ENCODE peak calls at places on chromosomes 6 and 20, in seven cellular contexts. Z, C, P, J, F, R and E are unnamed samples.

GRCh38 chr6:47307362-47308222 is 2.1 kb downstream of the TNFRSF21 start:
- DNase-seq in C (no peak), F (no peak), P (no peak), J (no peak), R (no peak), Z (no peak), E (no peak)

GRCh38 chr6:85944736-85945135 is 302.1 kb upstream of the SYNCRIP start:
- DNase-seq in C (no peak), J (no peak), R (no peak), F (no peak), P (no peak), Z (no peak), E (no peak)

GRCh38 chr6:105601541-105602174 is 198.8 kb upstream of the PREP start:
- DNase-seq in Z (no peak), J (no peak), F (peak), R (peak), P (peak), C (no peak), E (peak)

GRCh38 chr6:138815797-138816528 is 20.1 kb downstream of the ECT2L start:
- DNase-seq in P (peak), J (peak), F (peak), Z (peak), C (no peak), R (no peak), E (peak)

GRCh38 chr6:74979065-74979766 is 226.6 kb downstream of the COL12A1 start:
- DNase-seq in F (no peak), J (no peak), P (no peak), C (no peak), Z (no peak), R (no peak), E (no peak)

GRCh38 chr6:692858-693736 is at the start of gene EXOC2:
- DNase-seq in F (peak), J (peak), P (peak), R (peak), Z (peak), C (peak), E (peak)

GRCh38 chr20:52958206-52958605 is 14.0 kb upstream of the TSHZ2 start:
- DNase-seq in C (no peak), Z (no peak), J (no peak), R (no peak), F (peak), P (no peak), E (no peak)

GRCh38 chr6:36608788-36609563 is 14.8 kb downstream of the SRSF3 start:
- DNase-seq in F (no peak), C (no peak), R (no peak), J (no peak), P (no peak), Z (no peak), E (no peak)

GRCh38 chr6:73349311-73349710 is 4.8 kb downstream of the DPPA5 start:
- DNase-seq in R (no peak), Z (no peak), J (no peak), C (no peak), F (no peak), P (no peak), E (no peak)

GRCh38 chr20:8812818-8813217 is 256.1 kb upstream of the PLCB4 start:
- DNase-seq in Z (no peak), P (no peak), F (no peak), R (no peak), J (peak), C (peak), E (no peak)

GRCh38 chr20:8399963-8400362 is 267.9 kb downstream of the PLCB1 start:
- DNase-seq in P (no peak), J (no peak), Z (no peak), F (no peak), R (no peak), C (no peak), E (no peak)

GRCh38 chr6:167044696-167045095 is 45.5 kb downstream of the CEP43 start:
- DNase-seq in F (peak), J (no peak), Z (no peak), C (no peak), P (peak), R (no peak), E (no peak)

GRCh38 chr20:49569403-49570115 is 1.6 kb upstream of the PTGIS start:
- DNase-seq in Z (no peak), F (no peak), R (no peak), J (no peak), P (peak), C (no peak), E (no peak)

GRCh38 chr6:122200441-122200840 is 199.0 kb upstream of the HSF2 start:
- DNase-seq in F (no peak), R (no peak), C (no peak), P (peak), J (no peak), Z (no peak), E (peak)

GRCh38 chr6:160284575-160284974 is 26.0 kb upstream of the SLC22A2 start:
- DNase-seq in R (no peak), F (no peak), P (no peak), C (no peak), Z (no peak), J (no peak), E (no peak)

GRCh38 chr6:25511386-25511785 is 140.6 kb upstream of the SCGN start:
- DNase-seq in F (peak), P (peak), Z (no peak), C (no peak), R (no peak), J (no peak), E (no peak)

GRCh38 chr20:24672886-24673677 is 203.7 kb downstream of the SYNDIG1 start:
- DNase-seq in C (no peak), F (peak), J (no peak), R (no peak), P (peak), Z (no peak), E (peak)

GRCh38 chr20:17403496-17403895 is 127.7 kb downstream of the BFSP1 start:
- DNase-seq in R (no peak), C (no peak), F (no peak), P (peak), J (no peak), Z (no peak), E (no peak)

GRCh38 chr6:41367700-41368099 is 32.3 kb downstream of the NCR2 start:
- DNase-seq in Z (no peak), R (no peak), F (peak), P (peak), C (peak), J (peak), E (peak)

GRCh38 chr6:112253842-112254816 is at the start of gene LAMA4:
- DNase-seq in R (no peak), F (peak), C (peak), P (peak), Z (no peak), J (no peak), E (peak)

GRCh38 chr20:14193885-14194284 is 143.5 kb downstream of the FLRT3 start:
- DNase-seq in Z (no peak), P (no peak), R (no peak), F (no peak), J (no peak), C (no peak), E (no peak)

GRCh38 chr6:65935412-65935811 is 228.4 kb upstream of the EYS start:
- DNase-seq in C (no peak), R (no peak), J (no peak), Z (no peak), P (no peak), F (no peak), E (no peak)